ENCODE peak calls at places on chromosomes 7 and 10, in eight cellular contexts. X is colonic mucosa, G is ovary, K is fibroblast of pulmonary artery, R is uterus, A is fibroblast of lung, L is psoas muscle, T is pancreas. D is an unnamed sample.

GRCh38 chr10:35223016-35223415 is 96.4 kb downstream of the CREM start:
- DNase-seq in A (no peak), T (no peak), R (no peak), G (no peak), X (no peak), L (no peak), K (no peak), D (no peak)

GRCh38 chr7:99505324-99505662 is 831 bp downstream of the ZKSCAN5 start:
- DNase-seq in K (no peak), G (no peak), R (no peak), L (no peak), A (no peak), X (no peak), T (no peak), D (peak; percentile 24)

GRCh38 chr7:106999023-106999422 is 45.5 kb upstream of the PRKAR2B start:
- DNase-seq in A (peak; percentile 34), X (no peak), T (no peak), R (no peak), G (no peak), L (no peak), K (no peak), D (no peak)

GRCh38 chr7:33155811-33156210 is 26.4 kb downstream of the BBS9 start:
- DNase-seq in R (no peak), L (no peak), A (peak; percentile 53), G (no peak), X (no peak), K (peak; percentile 8), T (no peak), D (peak; percentile 19)

GRCh38 chr10:110032801-110033723 is 25.3 kb downstream of the ADD3 start:
- DNase-seq in X (no peak), G (no peak), L (no peak), R (no peak), K (peak; percentile 48), A (peak; percentile 36), T (no peak), D (peak; percentile 60)

GRCh38 chr7:158284617-158285382 is 302.8 kb downstream of the PTPRN2 start:
- DNase-seq in A (no peak), X (peak; percentile 11), L (no peak), K (no peak), G (no peak), T (no peak), R (no peak), D (no peak)

GRCh38 chr7:21367081-21367480 is 60.8 kb upstream of the SP4 start:
- DNase-seq in A (no peak), T (no peak), X (no peak), K (no peak), G (no peak), R (no peak), L (no peak), D (no peak)

GRCh38 chr7:47336178-47337020 is 245.5 kb downstream of the TNS3 start:
- DNase-seq in X (no peak), A (peak; percentile 83), K (peak; percentile 32), T (no peak), G (peak; percentile 39), R (no peak), L (peak; percentile 58), D (peak; percentile 70)

GRCh38 chr7:13945670-13946069 is 43.8 kb downstream of the ETV1 start:
- DNase-seq in R (peak; percentile 29), A (peak; percentile 51), T (no peak), G (no peak), L (no peak), K (peak; percentile 28), X (no peak), D (peak; percentile 74)

GRCh38 chr7:36153571-36154097 is 580 bp downstream of the EEPD1 start:
- DNase-seq in R (no peak), L (no peak), G (peak; percentile 48), X (peak; percentile 39), A (no peak), T (peak; percentile 75), K (no peak), D (no peak)

GRCh38 chr10:71888623-71889387 is 37.8 kb upstream of the PSAP start:
- DNase-seq in G (peak; percentile 95), R (peak; percentile 91), A (peak; percentile 95), L (peak; percentile 87), K (peak; percentile 85), T (peak; percentile 78), X (peak; percentile 66), D (peak; percentile 94)

GRCh38 chr10:124740374-124741280 is 3.6 kb downstream of the FAM53B start:
- DNase-seq in L (peak; percentile 77), X (peak; percentile 71), T (no peak), R (peak; percentile 75), A (peak; percentile 72), G (peak; percentile 72), K (peak; percentile 65), D (peak; percentile 70)

DNA sequence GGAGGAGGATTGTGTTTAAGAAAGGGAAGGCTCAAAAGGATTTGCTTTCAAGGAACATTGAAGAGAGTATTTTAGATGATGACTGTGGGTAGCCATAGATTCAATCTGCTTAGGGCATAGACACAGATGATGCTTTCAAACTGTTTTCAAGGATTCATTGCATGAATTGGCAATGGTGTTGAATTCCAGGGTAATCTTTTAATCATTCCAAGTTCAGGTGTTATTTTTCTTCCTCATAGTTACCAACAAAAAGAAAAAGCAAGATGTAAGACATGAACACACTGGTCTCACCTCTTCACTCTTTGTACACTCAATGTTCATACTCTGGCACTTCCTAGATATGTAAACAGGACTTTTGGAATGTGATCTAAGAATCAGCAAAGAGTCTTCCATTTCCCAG is 167.0 kb upstream of the RHOBTB1 start:
- DNase-seq in R (no peak), X (no peak), K (no peak), A (no peak), G (no peak), T (no peak), L (no peak), D (no peak)
- H3K4me3 ChIP-seq in R (no peak overlapping the region), X (no peak overlapping the region), K (no peak overlapping the region), A (no peak overlapping the region), G (no peak overlapping the region), T (no peak overlapping the region), L (no peak overlapping the region), D (no peak overlapping the region)

GRCh38 chr10:117078168-117078837 is 59.8 kb downstream of the VAX1 start:
- DNase-seq in G (no peak), R (no peak), A (no peak), X (no peak), L (no peak), T (no peak), K (no peak), D (no peak)
- TF ChIP-seq CTCF in G (no peak), R (no peak), A (no peak), X (no peak), L (no peak), T (no peak), K (no peak), D (no peak)

DNA sequence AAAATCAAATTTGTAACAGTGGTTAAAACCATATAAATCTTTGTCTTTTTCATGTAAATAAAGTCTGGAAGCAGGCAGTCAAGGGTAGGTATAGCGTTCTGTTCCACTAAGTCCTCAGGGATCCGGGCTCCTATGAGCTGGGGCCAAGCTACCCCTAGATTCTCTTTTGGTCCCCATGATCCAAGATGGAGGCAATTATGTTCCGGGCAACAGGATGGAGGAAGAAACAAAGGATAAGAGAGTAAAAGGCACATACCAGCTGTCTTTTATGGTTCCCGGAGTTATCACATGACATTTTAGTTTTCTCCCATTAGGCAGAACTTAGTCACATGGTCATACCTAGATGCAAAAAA is 224.4 kb upstream of the NFE2L3 start:
- DNase-seq in R (no peak), K (no peak), T (no peak), X (no peak), L (no peak), A (no peak), G (no peak), D (no peak)
- H3K4me3 ChIP-seq in R (no peak overlapping the region), K (no peak overlapping the region), T (no peak overlapping the region), X (no peak overlapping the region), L (no peak overlapping the region), A (no peak overlapping the region), G (no peak overlapping the region), D (no peak overlapping the region)

DNA sequence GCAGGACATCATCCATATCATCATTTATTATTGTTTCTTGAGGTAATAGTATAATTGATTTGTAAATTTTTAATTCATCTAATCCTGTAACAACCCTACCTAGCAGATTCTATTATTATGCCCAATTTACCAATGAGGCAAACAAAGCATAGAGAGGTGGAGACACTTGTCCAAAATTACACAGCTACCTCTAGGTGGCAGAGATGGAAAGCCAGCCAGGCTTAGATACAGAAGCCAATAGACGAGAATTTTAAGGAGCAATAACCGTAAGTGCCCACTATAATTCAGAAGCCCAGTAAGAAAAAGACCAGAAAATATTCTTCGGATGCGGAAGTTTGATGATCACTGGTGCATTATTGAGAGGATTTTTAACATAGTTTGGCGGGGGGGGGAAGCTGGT is 54.0 kb downstream of the ANK3 start:
- DNase-seq in G (no peak), L (no peak), X (no peak), T (no peak), R (no peak), A (no peak), K (no peak), D (no peak)
- TF ChIP-seq CTCF in G (no peak), L (no peak), X (no peak), T (no peak), R (no peak), A (no peak), K (peak; percentile 25), D (no peak)